ENCODE peak calls at places on chromosomes 16 and 17, in seven cellular contexts. O, N, M, J, Z, B and F are unnamed samples.

GRCh38 chr17:80827646-80828643 is 163.7 kb upstream of the CHMP6 start:
- DNase-seq in O (no peak), N (no peak), M (no peak), J (peak), Z (no peak), B (no peak), F (no peak)

GRCh38 chr17:30476726-30477082 is 504 bp upstream of the GOSR1 start:
- DNase-seq in O (no peak), N (no peak), M (no peak), J (no peak), Z (no peak), B (peak), F (no peak)

GRCh38 chr16:3907586-3907985 is 27.1 kb upstream of the CREBBP start:
- DNase-seq in O (no peak), N (no peak), M (no peak), J (no peak), Z (no peak), B (peak), F (no peak)

GRCh38 chr16:4500283-4500682 is 24.1 kb downstream of the HMOX2 start:
- DNase-seq in O (peak), N (peak), M (no peak), J (no peak), Z (no peak), B (peak), F (peak)

GRCh38 chr16:85570213-85570734 is 42.8 kb upstream of the GSE1 start:
- DNase-seq in O (no peak), N (no peak), M (no peak), J (no peak), Z (no peak), B (no peak), F (no peak)

GRCh38 chr16:24337013-24337412 is 80.9 kb downstream of the CACNG3 start:
- DNase-seq in O (no peak), N (no peak), M (no peak), J (no peak), Z (no peak), B (no peak), F (no peak)

GRCh38 chr17:16269658-16270057 is 52.6 kb downstream of the PIGL start:
- DNase-seq in O (no peak), N (no peak), M (no peak), J (no peak), Z (no peak), B (no peak), F (no peak)

GRCh38 chr17:44672479-44673093 is 16.3 kb downstream of the MEIOC start:
- DNase-seq in O (peak), N (no peak), M (no peak), J (no peak), Z (no peak), B (peak), F (no peak)

GRCh38 chr16:69150146-69150865 is 17.9 kb downstream of the UTP4 start:
- DNase-seq in O (peak), N (peak), M (peak), J (no peak), Z (peak), B (peak), F (peak)

GRCh38 chr16:8396463-8396862 is 193.8 kb downstream of the TMEM114 start:
- DNase-seq in O (no peak), N (no peak), M (no peak), J (no peak), Z (no peak), B (no peak), F (no peak)

GRCh38 chr16:89921699-89922476 is 1.3 kb upstream of the TUBB3 start:
- DNase-seq in O (peak), N (peak), M (peak), J (peak), Z (peak), B (peak), F (peak)

GRCh38 chr17:1511756-1512321 is 4.6 kb downstream of the INPP5K start:
- DNase-seq in O (no peak), N (no peak), M (no peak), J (no peak), Z (peak), B (no peak), F (no peak)

GRCh38 chr17:75509528-75510258 is 5.6 kb downstream of the CASKIN2 start:
- DNase-seq in O (no peak), N (no peak), M (no peak), J (no peak), Z (peak), B (no peak), F (no peak)

GRCh38 chr16:77462894-77463293 is 28.1 kb upstream of the ADAMTS18 start:
- DNase-seq in O (no peak), N (no peak), M (no peak), J (no peak), Z (no peak), B (no peak), F (no peak)

GRCh38 chr16:88343276-88343791 is 39.4 kb upstream of the ZNF469 start:
- DNase-seq in O (no peak), N (no peak), M (no peak), J (no peak), Z (no peak), B (no peak), F (no peak)

GRCh38 chr17:1488826-1489275 is 3.6 kb downstream of the MYO1C start:
- DNase-seq in O (no peak), N (no peak), M (no peak), J (no peak), Z (no peak), B (no peak), F (no peak)

GRCh38 chr17:28725660-28726395 is at the start of gene TLCD1:
- DNase-seq in O (peak), N (no peak), M (peak), J (peak), Z (peak), B (peak), F (no peak)

GRCh38 chr16:24463196-24463945 is 76.0 kb upstream of the RBBP6 start:
- DNase-seq in O (no peak), N (no peak), M (no peak), J (no peak), Z (no peak), B (peak), F (no peak)

GRCh38 chr17:35213412-35213925 is 19.3 kb upstream of the SLC35G3 start:
- DNase-seq in O (no peak), N (no peak), M (no peak), J (no peak), Z (no peak), B (no peak), F (no peak)

GRCh38 chr17:2598166-2598565 is 4.7 kb downstream of the PAFAH1B1 start:
- DNase-seq in O (no peak), N (no peak), M (no peak), J (no peak), Z (no peak), B (no peak), F (no peak)

GRCh38 chr16:84845496-84846002 is 25.8 kb downstream of the CRISPLD2 start:
- DNase-seq in O (no peak), N (no peak), M (no peak), J (no peak), Z (no peak), B (no peak), F (no peak)

GRCh38 chr16:81694494-81695285 is 84.4 kb upstream of the PLCG2 start:
- DNase-seq in O (no peak), N (no peak), M (no peak), J (peak), Z (no peak), B (no peak), F (no peak)

GRCh38 chr16:9128346-9129342 is 37.2 kb downstream of the HAPSTR1 start:
- DNase-seq in O (no peak), N (no peak), M (no peak), J (no peak), Z (no peak), B (no peak), F (no peak)

GRCh38 chr17:82356028-82356427 is 3.0 kb upstream of the TEX19 start:
- DNase-seq in O (no peak), N (no peak), M (no peak), J (no peak), Z (no peak), B (no peak), F (no peak)

GRCh38 chr17:64449545-64449944 is 630 bp downstream of the MILR1 start:
- DNase-seq in O (no peak), N (no peak), M (no peak), J (no peak), Z (no peak), B (no peak), F (no peak)

GRCh38 chr16:24858219-24859041 is 12.7 kb downstream of the SLC5A11 start:
- DNase-seq in O (peak), N (no peak), M (peak), J (peak), Z (peak), B (peak), F (no peak)

GRCh38 chr17:28916302-28916934 is 13.5 kb upstream of the DHRS13 start:
- DNase-seq in O (peak), N (no peak), M (peak), J (peak), Z (no peak), B (peak), F (no peak)

GRCh38 chr16:75532791-75533190 is 3.1 kb downstream of the CHST5 start:
- DNase-seq in O (no peak), N (no peak), M (no peak), J (no peak), Z (no peak), B (no peak), F (no peak)

GRCh38 chr17:41600318-41600717 is 12.2 kb downstream of the KRT16 start:
- DNase-seq in O (no peak), N (no peak), M (no peak), J (no peak), Z (no peak), B (no peak), F (no peak)

GRCh38 chr17:1186214-1186820 is 6.5 kb upstream of the ABR start:
- DNase-seq in O (no peak), N (no peak), M (peak), J (no peak), Z (no peak), B (no peak), F (no peak)

GRCh38 chr16:87819282-87819681 is 50.0 kb downstream of the SLC7A5 start:
- DNase-seq in O (no peak), N (no peak), M (no peak), J (no peak), Z (no peak), B (no peak), F (no peak)

GRCh38 chr17:81905424-81905875 is 3.4 kb downstream of the NPB start:
- DNase-seq in O (no peak), N (no peak), M (no peak), J (no peak), Z (no peak), B (no peak), F (no peak)

GRCh38 chr16:72963921-72964320 is 84.0 kb downstream of the ZFHX3 start:
- DNase-seq in O (no peak), N (peak), M (peak), J (no peak), Z (no peak), B (no peak), F (no peak)

DNA sequence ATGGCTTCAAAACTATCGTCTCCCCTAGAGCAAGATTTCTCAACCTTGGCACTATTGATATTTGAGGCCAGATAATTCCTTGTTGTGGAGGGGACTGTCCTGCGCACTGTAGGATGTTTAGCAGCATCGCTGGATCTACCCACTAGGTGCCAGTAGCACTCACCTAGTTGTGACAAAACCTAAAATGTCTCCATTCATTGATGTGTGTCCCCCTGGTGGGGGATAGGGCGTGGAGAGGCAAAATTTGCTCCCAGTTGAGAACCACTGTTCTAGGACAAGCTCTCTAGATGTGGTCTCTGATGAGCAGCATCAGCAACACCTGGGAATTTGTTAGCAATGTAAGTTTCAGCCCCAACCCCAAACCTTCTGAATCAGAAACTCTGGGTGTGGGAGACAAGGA is 259.0 kb downstream of the XYLT1 start:
- DNase-seq in O (no peak), N (no peak), M (no peak), J (no peak), Z (no peak), B (no peak), F (no peak)
- TF ChIP-seq CTCF in O (no peak), N (peak), M (peak), J (no peak), Z (peak), B (peak), F (peak)

GRCh38 chr17:48720263-48721008 is 1.9 kb downstream of the PRAC1 start:
- DNase-seq in O (no peak), N (no peak), M (no peak), J (no peak), Z (no peak), B (no peak), F (no peak)
- H3K4me3 ChIP-seq in O (no peak), N (no peak), M (no peak), J (no peak), Z (no peak), B (no peak), F (no peak)

GRCh38 chr17:38919316-38920078 is 5.9 kb upstream of the LASP1NB start:
- DNase-seq in O (no peak), N (no peak), M (no peak), J (no peak), Z (no peak), B (no peak), F (no peak)

GRCh38 chr17:38921756-38922411 is 3.5 kb upstream of the LASP1NB start:
- DNase-seq in O (no peak), N (no peak), M (no peak), J (no peak), Z (no peak), B (no peak), F (no peak)

GRCh38 chr17:38920374-38921291 is 4.8 kb upstream of the LASP1NB start:
- DNase-seq in O (no peak), N (no peak), M (no peak), J (no peak), Z (no peak), B (no peak), F (no peak)

GRCh38 chr17:38925263-38925995 is at the start of gene LASP1NB:
- DNase-seq in O (no peak), N (no peak), M (no peak), J (peak), Z (peak), B (no peak), F (no peak)

GRCh38 chr17:38922538-38923291 is 2.7 kb upstream of the LASP1NB start:
- DNase-seq in O (no peak), N (no peak), M (peak), J (no peak), Z (peak), B (peak), F (peak)
- TF ChIP-seq CTCF in O (no peak), N (no peak), M (peak), J (no peak), Z (peak), B (no peak), F (no peak)

DNA sequence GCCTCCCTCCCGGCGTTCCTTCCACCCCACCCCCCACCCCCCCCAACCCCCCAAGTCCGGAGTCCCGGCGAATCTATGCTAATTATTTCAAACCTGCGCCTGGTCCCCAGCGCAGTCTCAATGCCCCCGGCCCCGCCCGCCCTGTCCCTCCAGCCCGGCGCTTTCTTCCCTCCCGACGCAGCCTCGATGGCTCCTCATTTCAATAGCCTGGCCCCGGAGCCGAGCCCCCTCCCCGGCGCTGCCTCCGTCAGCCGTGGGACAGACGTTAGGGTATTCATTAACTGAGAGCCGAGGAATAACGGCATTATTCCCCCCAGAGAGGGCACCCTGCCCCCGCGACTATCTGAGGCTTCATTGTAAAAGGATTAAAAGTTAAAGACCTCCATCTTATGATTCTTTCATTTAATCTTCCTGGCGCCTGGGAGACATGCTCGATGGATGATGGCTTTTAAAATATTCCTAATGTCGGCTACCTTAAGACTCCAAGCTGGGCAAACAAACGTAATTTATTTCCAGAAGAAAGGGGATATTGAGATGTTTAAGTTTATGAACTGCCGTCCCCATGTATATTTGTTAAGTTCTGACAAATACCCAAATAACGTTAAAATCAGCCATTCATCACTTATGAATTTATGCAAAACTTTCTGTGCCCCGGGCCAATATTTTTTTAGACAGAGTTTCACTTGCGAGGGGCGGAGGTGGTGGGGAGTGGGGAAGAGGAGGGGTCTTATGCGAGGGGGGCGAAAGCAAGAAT is 3.4 kb downstream of the NOG start:
- DNase-seq in O (no peak), N (no peak), M (no peak), J (no peak), Z (no peak), B (no peak), F (no peak)
- H3K4me3 ChIP-seq in O (peak), N (peak), M (peak), J (no peak), Z (peak), B (peak), F (peak)

DNA sequence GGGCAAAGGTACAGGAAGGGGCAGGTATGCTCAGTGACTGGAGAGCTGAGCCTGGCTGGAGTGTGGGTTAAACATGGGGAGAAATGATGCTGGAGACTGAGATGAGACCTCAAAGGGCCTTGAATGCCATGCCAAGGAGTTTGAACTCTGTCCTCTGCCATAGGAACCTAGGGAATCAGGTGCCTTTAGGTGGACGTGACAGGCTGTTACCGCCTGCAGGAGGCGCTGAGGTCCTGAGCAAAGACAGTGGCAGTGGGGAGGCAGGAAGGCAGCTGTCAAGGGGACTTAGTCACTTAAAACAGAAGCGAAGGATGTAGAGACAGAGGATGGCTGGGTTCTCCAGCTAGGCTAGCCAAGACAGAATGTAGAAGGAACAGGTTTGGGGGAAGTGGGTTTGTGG is 9.1 kb downstream of the PSMB3 start:
- DNase-seq in O (peak), N (no peak), M (no peak), J (no peak), Z (no peak), B (peak), F (no peak)
- TF ChIP-seq CTCF in O (peak), N (peak), M (no peak), J (no peak), Z (no peak), B (peak), F (peak)